ENCODE peak calls at places on chromosome 11, in five cellular contexts. C, R, N, X and W are unnamed samples. For H4K20me1, the result is how much of the 10 kb centered on the place peaks cover.

GRCh38 chr11:10221342-10221741 is 72.7 kb downstream of the SBF2 start:
- DNase-seq in C (no peak), R (no peak), N (no peak), X (no peak), W (no peak)

GRCh38 chr11:14417975-14418374 is 59.0 kb upstream of the RRAS2 start:
- DNase-seq in C (no peak), R (peak), N (no peak), X (no peak), W (no peak)

GRCh38 chr11:65530157-65530496 is 5.2 kb downstream of the SCYL1 start:
- DNase-seq in C (no peak), R (no peak), N (no peak), X (no peak), W (no peak)

GRCh38 chr11:9838229-9838628 is 174.4 kb downstream of the SWAP70 start:
- DNase-seq in C (no peak), R (peak), N (no peak), X (peak), W (no peak)

GRCh38 chr11:99461913-99462312 is 441.2 kb downstream of the CNTN5 start:
- DNase-seq in C (no peak), R (no peak), N (no peak), X (no peak), W (no peak)

GRCh38 chr11:58902881-58903280 is 36.4 kb upstream of the GLYATL1 start:
- DNase-seq in C (no peak), R (no peak), N (no peak), X (no peak), W (no peak)

GRCh38 chr11:107561688-107562087 is 3.8 kb downstream of the ALKBH8 start:
- DNase-seq in C (no peak), R (no peak), N (peak), X (peak), W (no peak)

GRCh38 chr11:35330924-35331323 is 88.4 kb downstream of the SLC1A2 start:
- DNase-seq in C (no peak), R (no peak), N (no peak), X (no peak), W (no peak)

GRCh38 chr11:130554241-130555055 is 106.0 kb downstream of the ADAMTS15 start:
- DNase-seq in C (no peak), R (no peak), N (peak), X (peak), W (no peak)

GRCh38 chr11:8814209-8814922 is 96.6 kb upstream of the AKIP1 start:
- DNase-seq in C (no peak), R (no peak), N (peak), X (peak), W (peak)

GRCh38 chr11:128039140-128040021 is 548.0 kb downstream of the ETS1 start:
- DNase-seq in C (no peak), R (peak), N (peak), X (peak), W (no peak)

GRCh38 chr11:123628936-123629683 is 25.3 kb downstream of the SCN3B start:
- DNase-seq in C (no peak), R (peak), N (no peak), X (peak), W (no peak)

GRCh38 chr11:43582837-43583462 is 97.6 kb upstream of the HSD17B12 start:
- DNase-seq in C (no peak), R (no peak), N (no peak), X (no peak), W (no peak)
- TF ChIP-seq EZH2 in C (no peak), R (no peak), N (peak), X (no peak), W (no peak)

GRCh38 chr11:83158965-83159900 is 2.3 kb downstream of the PCF11 start:
- DNase-seq in C (no peak), R (no peak), N (no peak), X (no peak), W (no peak)
- H4K20me1 ChIP-seq in C (under half), R (under half), N (under half), X (under half), W (under half)

DNA sequence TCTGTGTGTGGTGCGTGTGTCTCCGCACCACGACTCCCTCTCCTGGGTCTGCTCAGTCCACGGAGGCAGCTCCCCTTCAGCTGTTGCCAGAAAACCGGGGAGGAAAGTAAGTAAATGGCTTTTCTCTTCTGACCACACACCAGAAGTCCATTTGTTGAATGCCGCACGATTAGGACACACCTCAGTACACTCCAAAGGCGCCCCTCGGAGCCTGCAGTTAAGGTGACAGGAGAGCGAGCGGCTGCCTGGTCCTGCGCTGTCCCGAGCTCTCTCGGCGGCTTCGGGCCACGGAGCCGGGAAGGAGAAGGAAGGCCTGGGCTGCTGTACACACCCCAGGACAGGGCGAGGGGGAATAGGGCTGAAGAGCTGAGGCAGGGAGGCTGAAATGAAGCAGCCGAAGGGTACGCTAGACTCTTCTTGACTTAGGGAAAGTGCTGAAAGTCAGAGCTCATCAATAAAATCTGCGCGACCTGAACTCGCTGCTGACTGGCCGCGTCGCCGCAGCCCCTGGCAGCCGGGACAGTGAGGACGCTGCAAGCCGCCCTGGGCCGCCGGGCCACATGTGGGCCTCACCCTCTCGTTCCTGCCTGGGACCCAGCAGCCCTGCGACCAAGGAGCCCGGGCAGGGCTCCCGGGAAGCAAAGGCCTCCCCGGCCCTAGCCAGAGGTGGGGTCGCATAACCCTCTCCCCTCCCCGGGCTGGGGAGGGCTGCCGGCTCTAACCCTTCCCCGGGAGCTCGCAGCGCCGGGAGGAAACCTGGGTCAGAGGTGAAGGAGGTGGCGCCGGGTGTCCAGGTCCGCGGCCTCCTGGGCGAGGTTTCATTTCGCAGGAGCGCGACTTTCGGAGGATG is 1.5 kb upstream of the PAX6 start:
- DNase-seq in C (no peak), R (no peak), N (no peak), X (peak), W (no peak)
- TF ChIP-seq EZH2 in C (no peak), R (peak), N (peak), X (no peak), W (no peak)

DNA sequence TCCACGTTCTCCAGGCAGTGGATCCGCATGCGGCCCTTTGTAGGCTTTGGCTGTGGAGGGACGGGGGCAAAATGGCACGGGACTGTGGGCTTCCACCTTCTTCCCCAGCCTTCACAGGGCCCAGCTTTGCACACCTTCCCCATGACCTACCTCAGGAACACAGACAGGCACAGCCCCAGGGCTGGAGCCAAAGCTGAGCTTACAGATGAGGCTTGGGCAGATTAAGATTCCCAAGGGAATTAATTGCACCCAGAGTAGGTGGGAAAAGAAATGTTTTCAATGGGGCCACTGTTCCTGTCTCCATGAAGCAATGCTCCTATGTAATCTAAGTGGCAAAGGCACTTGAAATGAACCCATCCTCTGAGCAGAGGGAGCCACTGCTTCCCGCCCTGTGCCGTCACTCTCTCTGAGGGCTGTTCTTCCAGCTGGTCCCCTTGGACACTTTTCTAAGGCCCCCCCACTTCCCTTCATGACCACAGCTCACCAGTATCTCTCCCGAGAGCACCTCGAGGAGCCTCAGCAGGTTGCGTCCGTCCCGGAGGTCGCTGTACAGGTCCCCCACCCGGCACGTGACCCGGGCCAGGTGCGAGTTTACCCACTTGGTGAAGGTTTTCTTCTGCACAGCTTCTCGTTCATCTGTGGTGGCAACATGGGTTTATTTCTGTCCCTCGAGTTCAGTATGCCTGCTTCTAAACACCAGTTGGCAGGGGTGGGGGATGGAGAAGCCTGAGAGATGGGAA is 13.5 kb downstream of the SPTBN2 start:
- DNase-seq in C (no peak), R (no peak), N (no peak), X (no peak), W (no peak)
- H4K20me1 ChIP-seq in C (under half), R (under half), N (under half), X (under half), W (under half)

GRCh38 chr11:92969634-92970347 is at the start of gene MTNR1B:
- DNase-seq in C (no peak), R (no peak), N (no peak), X (no peak), W (no peak)
- TF ChIP-seq EZH2 in C (no peak), R (peak), N (no peak), X (no peak), W (no peak)

GRCh38 chr11:68897441-68897840 is 6.2 kb downstream of the MRPL21 start:
- DNase-seq in C (no peak), R (no peak), N (no peak), X (no peak), W (no peak)

GRCh38 chr11:68903288-68903630 is 373 bp downstream of the MRPL21 start:
- DNase-seq in C (no peak), R (peak), N (no peak), X (no peak), W (no peak)

GRCh38 chr11:68904458-68904847 is 762 bp downstream of the IGHMBP2 start:
- DNase-seq in C (peak), R (no peak), N (peak), X (no peak), W (no peak)

GRCh38 chr11:68903631-68904457 is at the start of the genes IGHMBP2 and MRPL21:
- DNase-seq in C (peak), R (peak), N (peak), X (peak), W (peak)

DNA sequence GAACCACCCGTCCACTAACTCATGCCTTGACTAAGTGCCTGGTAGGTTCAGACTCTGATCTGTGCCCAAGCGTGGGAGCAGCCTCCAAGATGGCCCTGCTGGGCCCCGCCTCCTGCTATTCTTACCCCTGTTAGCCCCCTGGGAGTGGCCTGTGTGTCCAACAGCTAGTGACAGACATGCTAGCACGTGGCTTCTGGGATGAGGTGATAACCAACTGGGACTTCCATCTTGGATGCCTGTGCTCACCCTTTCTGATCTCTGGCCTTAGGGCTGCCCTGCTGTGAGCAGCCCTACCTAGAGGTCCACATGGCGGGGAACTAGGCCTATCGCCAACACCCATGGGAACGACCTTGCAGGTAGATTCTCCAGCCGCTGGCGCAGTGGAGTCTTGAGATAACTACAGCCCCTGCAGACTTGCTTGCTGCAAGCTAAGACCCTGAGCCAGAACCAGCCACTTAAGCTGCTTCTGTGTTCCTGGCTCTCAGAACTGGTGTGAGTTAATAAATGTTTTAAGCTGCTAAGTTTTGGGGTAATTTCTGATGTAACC is 2.7 kb downstream of the MRPL21 start:
- DNase-seq in C (no peak), R (no peak), N (no peak), X (no peak), W (no peak)
- H4K20me1 ChIP-seq in C (under half), R (under half), N (under half), X (under half), W (under half)

GRCh38 chr11:119148855-119149370 is at the start of gene ABCG4:
- DNase-seq in C (no peak), R (no peak), N (no peak), X (peak), W (no peak)
- TF ChIP-seq EZH2 in C (no peak), R (no peak), N (no peak), X (no peak), W (no peak)

GRCh38 chr11:63940786-63941185 is 2.0 kb downstream of the NAA40 start:
- DNase-seq in C (no peak), R (no peak), N (no peak), X (no peak), W (no peak)
- H4K20me1 ChIP-seq in C (under half), R (under half), N (under half), X (under half), W (under half)

DNA sequence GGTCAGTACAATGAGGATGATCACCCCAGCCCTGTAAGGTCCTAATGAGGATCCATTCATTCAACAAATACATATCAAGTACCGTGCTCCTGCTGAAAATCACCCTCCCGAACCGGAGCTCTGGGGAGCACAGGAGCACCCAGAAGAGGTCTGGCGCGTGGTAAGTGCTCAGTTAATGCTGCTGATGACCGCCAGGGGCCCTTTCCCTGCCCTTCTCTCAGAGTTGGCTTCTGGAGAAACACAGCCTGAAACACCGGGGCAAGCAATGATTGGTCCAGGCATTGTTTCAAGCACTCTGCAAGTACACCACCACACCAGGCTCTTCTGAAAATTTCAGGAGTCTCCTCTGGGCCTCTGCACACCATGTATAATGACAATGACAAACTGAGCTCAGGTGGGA is 3.8 kb upstream of the CCDC86 start:
- DNase-seq in C (peak), R (peak), N (no peak), X (no peak), W (no peak)
- TF ChIP-seq EZH2 in C (no peak), R (no peak), N (no peak), X (no peak), W (no peak)

GRCh38 chr11:12811861-12812260 is 137.6 kb downstream of the TEAD1 start:
- DNase-seq in C (no peak), R (no peak), N (no peak), X (no peak), W (no peak)

GRCh38 chr11:12806113-12806512 is 131.9 kb downstream of the TEAD1 start:
- DNase-seq in C (no peak), R (peak), N (peak), X (no peak), W (no peak)

GRCh38 chr11:12808519-12808918 is 134.3 kb downstream of the TEAD1 start:
- DNase-seq in C (no peak), R (peak), N (peak), X (peak), W (no peak)

GRCh38 chr11:12810497-12810896 is 136.3 kb downstream of the TEAD1 start:
- DNase-seq in C (peak), R (peak), N (no peak), X (no peak), W (no peak)

GRCh38 chr11:12807621-12808020 is 133.4 kb downstream of the TEAD1 start:
- DNase-seq in C (no peak), R (no peak), N (no peak), X (no peak), W (no peak)
- H4K20me1 ChIP-seq in C (under half), R (under half), N (under half), X (under half), W (under half)